ENCODE peak calls at places on chromosomes 11 and 22, in nine cellular contexts. S, T, G, F, M, H, C, W and U are unnamed samples.

GRCh38 chr11:93729129-93729616 is 12.1 kb downstream of the TAF1D start:
- DNase-seq in T (no peak), G (no peak), F (no peak), S (no peak), W (no peak), M (no peak), H (no peak), C (no peak), U (no peak)

GRCh38 chr11:28618426-28618825 is 510.2 kb downstream of the METTL15 start:
- DNase-seq in C (no peak), G (no peak), F (peak), M (peak), H (no peak), W (no peak), T (no peak), S (no peak), U (no peak)

GRCh38 chr11:75656044-75656726 is 12.7 kb downstream of the MAP6 start:
- DNase-seq in T (no peak), F (no peak), C (peak), H (no peak), W (no peak), M (no peak), S (no peak), G (no peak), U (no peak)

GRCh38 chr11:100883860-100884259 is 196.8 kb downstream of the ARHGAP42 start:
- DNase-seq in G (no peak), F (no peak), S (no peak), T (no peak), W (no peak), H (no peak), M (no peak), C (no peak), U (no peak)

GRCh38 chr11:12382451-12382850 is 5.1 kb downstream of the PARVA start:
- DNase-seq in C (no peak), M (peak), F (no peak), T (no peak), H (no peak), S (no peak), G (no peak), W (no peak), U (no peak)

GRCh38 chr11:91872216-91872615 is 352.4 kb upstream of the FAT3 start:
- DNase-seq in F (peak), H (no peak), W (no peak), S (no peak), G (no peak), T (no peak), C (no peak), M (no peak), U (peak)

GRCh38 chr11:112504056-112504455 is 243.4 kb upstream of the PLET1 start:
- DNase-seq in C (no peak), F (no peak), M (peak), W (no peak), T (no peak), G (no peak), S (no peak), H (no peak), U (no peak)

GRCh38 chr22:48885919-48886305 is 941.8 kb downstream of the BRD1 start:
- DNase-seq in T (no peak), H (peak), F (no peak), C (no peak), G (no peak), S (no peak), W (no peak), M (no peak), U (no peak)

GRCh38 chr11:87259731-87260130 is 222.0 kb downstream of the TMEM135 start:
- DNase-seq in S (no peak), C (no peak), W (no peak), H (no peak), G (no peak), M (no peak), F (peak), T (no peak), U (peak)

GRCh38 chr22:42271906-42272305 is 1.5 kb upstream of the TCF20 start:
- DNase-seq in M (no peak), G (no peak), W (no peak), T (peak), F (no peak), S (no peak), C (no peak), H (no peak), U (no peak)

GRCh38 chr11:65719887-65720236 is 736 bp downstream of the RNASEH2C start:
- DNase-seq in T (no peak), F (peak), H (peak), G (no peak), W (peak), S (no peak), M (peak), C (peak), U (no peak)

DNA sequence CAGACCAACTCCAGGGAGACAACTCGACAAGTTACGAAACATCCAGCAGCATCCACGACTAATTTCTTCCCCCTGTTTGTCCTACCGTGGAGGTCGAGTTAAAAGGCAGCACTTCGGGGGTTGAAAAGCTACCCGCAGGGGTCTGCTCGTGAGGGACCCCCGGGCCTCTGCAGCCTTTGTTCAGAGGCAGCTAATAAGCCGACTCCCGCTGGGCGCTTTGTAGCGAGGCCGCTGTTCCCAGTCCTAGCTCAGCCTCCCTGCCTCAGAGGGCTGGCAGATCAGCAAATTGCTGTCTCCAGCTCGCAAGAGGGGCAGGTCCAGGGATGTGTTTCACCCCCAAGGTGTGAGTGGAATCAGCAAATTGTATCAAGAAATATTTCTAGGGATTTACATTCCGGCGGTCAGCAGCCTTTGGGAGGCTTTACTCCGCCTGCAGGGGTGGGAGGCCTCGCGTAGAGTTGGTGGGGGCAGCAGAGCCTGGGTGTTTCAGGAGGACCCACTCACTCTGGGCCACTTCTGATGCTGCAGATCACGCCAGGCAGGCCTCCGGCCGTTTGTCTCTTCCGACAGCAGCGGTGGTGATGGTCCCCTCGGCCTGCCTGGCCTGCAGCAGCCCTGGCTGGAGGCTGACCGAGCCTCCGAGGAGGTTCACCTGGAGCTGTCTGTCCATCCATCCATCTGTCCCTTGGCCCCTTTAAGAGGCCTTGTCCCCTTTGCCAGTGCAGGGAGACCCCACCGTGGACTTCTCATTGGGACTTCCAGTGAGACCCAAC is 21.6 kb upstream of the KCNQ1OT1 start:
- DNase-seq in W (no peak), C (no peak), F (peak), G (no peak), H (no peak), M (no peak), T (no peak), S (no peak), U (no peak)
- H3K4me3 ChIP-seq in W (no peak), C (no peak), F (no peak), G (no peak), H (no peak), M (no peak), T (no peak), S (no peak), U (no peak)

GRCh38 chr11:117668291-117668690 is 128.7 kb downstream of the DSCAML1 start:
- DNase-seq in S (peak), T (no peak), F (no peak), G (no peak), W (no peak), C (no peak), H (no peak), M (no peak), U (no peak)

GRCh38 chr11:117670924-117671323 is 126.1 kb downstream of the DSCAML1 start:
- DNase-seq in T (no peak), M (no peak), C (no peak), W (no peak), G (no peak), S (no peak), H (no peak), F (no peak), U (no peak)

GRCh38 chr11:117669616-117670015 is 127.4 kb downstream of the DSCAML1 start:
- DNase-seq in T (no peak), W (no peak), C (no peak), M (no peak), G (no peak), F (no peak), S (no peak), H (no peak), U (no peak)

GRCh38 chr11:117670443-117670842 is 126.6 kb downstream of the DSCAML1 start:
- DNase-seq in M (no peak), S (peak), H (no peak), F (no peak), T (no peak), W (no peak), G (no peak), C (no peak), U (no peak)

DNA sequence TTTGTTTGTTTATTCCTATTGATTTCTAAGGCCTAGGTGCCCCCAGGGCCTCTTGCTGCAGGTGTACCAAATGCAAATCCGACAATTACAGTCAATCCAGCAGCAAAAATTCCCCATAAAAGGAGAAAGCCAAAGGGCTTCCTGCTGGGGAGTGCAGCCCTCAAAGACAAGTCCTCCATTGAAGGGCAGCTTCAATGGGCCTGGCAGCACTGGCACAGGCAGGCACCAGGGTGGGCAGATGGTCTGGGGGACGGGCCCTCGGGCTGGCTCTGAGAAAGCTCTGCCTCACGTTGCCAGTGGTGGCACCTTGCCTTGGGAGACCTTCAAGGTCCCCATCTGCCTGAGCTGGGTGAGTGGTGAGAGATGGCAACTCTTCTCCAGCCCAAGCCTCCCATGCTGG is 128.0 kb downstream of the DSCAML1 start:
- DNase-seq in F (no peak), C (no peak), M (no peak), H (no peak), T (no peak), S (no peak), W (no peak), G (no peak), U (no peak)
- H3K4me3 ChIP-seq in F (no peak), C (no peak), M (no peak), H (no peak), T (no peak), S (no peak), W (no peak), G (no peak), U (no peak)

GRCh38 chr11:27061078-27061477 is 20.5 kb downstream of the BBOX1 start:
- DNase-seq in W (no peak), S (no peak), T (no peak), H (no peak), G (no peak), F (no peak), M (no peak), C (no peak), U (no peak)

GRCh38 chr11:27052668-27053067 is 12.1 kb downstream of the BBOX1 start:
- DNase-seq in S (no peak), G (no peak), F (no peak), W (no peak), H (no peak), T (no peak), C (no peak), M (no peak), U (peak)

GRCh38 chr11:27059431-27059830 is 18.8 kb downstream of the BBOX1 start:
- DNase-seq in W (no peak), S (no peak), F (no peak), M (no peak), G (no peak), T (no peak), H (no peak), C (no peak), U (no peak)

GRCh38 chr11:27058456-27058855 is 17.8 kb downstream of the BBOX1 start:
- DNase-seq in W (peak), C (no peak), F (no peak), S (no peak), G (no peak), M (peak), H (no peak), T (no peak), U (no peak)

DNA sequence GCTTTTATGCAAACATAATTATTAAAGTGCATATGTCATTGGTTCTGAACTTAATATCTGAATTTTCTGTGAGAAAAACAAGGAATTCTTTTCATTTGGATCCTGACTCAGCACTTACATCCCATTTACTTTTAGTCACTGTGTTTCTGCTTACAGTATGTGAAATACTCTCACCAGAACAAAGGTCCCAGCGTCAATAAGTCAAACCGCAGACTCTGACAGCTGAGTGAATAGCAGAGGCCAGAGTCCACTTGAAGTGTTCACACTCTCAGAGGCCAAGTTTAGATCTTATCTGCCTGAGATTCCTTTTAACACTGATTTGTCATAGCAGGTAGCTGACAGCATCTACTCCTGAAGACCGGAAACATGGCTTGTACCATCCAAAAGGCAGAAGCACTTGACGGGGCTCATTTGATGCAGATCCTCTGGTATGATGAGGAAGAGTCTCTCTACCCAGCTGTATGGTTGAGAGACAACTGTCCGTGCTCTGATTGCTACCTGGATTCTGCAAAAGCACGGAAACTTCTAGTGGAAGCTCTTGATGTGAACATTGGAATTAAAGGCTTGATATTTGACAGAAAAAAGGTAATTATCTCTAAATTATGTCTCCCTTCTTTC is 14.6 kb downstream of the BBOX1 start:
- DNase-seq in W (no peak), M (no peak), F (no peak), T (no peak), G (no peak), C (no peak), S (no peak), H (no peak), U (peak)
- H3K4me3 ChIP-seq in W (no peak), M (no peak), F (no peak), T (no peak), G (no peak), C (no peak), S (no peak), H (no peak), U (no peak)

GRCh38 chr11:67357831-67358555 is 4.6 kb upstream of the POLD4 start:
- DNase-seq in T (no peak), F (no peak), H (no peak), W (no peak), C (no peak), S (no peak), M (peak), G (no peak), U (no peak)

GRCh38 chr11:67355794-67356550 is 2.6 kb upstream of the POLD4 start:
- DNase-seq in G (no peak), H (no peak), S (peak), W (no peak), T (no peak), C (no peak), M (no peak), F (no peak), U (no peak)

GRCh38 chr11:67356551-67356866 is 3.2 kb upstream of the POLD4 start:
- DNase-seq in S (no peak), M (no peak), F (no peak), W (no peak), G (no peak), C (no peak), T (no peak), H (no peak), U (no peak)

GRCh38 chr11:67355023-67355793 is 1.9 kb upstream of the POLD4 start:
- DNase-seq in G (no peak), F (no peak), H (no peak), T (no peak), S (peak), M (peak), W (no peak), C (no peak), U (no peak)

DNA sequence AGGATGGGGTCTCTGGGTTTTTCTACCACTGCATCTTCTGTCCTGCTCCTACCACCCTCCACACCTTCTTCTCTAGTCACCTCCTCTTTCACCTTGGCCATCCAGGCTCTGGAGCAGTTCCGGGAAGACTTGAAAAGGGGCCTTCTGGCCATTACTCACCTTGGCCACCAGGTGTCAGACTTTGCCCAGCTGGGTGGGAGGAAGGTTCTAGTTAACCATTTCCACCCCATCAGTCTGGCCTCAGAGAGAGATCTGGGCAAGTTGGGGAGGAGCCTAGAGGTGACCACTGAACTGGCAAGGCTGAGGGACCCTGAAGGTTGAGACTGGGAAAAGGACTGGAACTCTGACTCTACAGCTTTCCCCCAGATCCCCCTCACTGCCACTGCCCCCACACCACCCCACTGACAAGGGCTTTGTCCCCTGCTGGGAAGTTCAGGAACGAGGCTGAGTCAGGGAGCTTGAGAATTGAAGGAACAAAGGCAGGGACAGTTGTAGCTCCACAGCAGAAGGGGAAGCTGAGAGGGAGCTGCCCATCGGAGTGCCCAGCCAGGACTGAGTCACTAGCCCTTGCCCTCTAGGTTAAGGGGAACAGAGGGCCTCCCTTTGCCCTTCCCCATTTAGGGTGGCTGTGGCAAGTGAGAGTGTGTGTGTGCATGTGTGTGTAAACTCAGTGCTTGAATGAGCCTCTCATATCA is 3.7 kb upstream of the POLD4 start:
- DNase-seq in W (peak), C (peak), M (peak), G (peak), S (peak), H (no peak), T (peak), F (peak), U (peak)
- H3K4me3 ChIP-seq in W (no peak), C (no peak), M (no peak), G (no peak), S (no peak), H (no peak), T (no peak), F (no peak), U (no peak)

GRCh38 chr22:37230673-37231405 is 13.2 kb downstream of the RAC2 start:
- DNase-seq in S (no peak), F (no peak), W (no peak), M (no peak), G (no peak), H (peak), C (peak), T (no peak), U (no peak)

GRCh38 chr22:37228106-37229011 is 15.7 kb downstream of the RAC2 start:
- DNase-seq in W (no peak), S (no peak), G (no peak), T (no peak), H (peak), F (no peak), C (peak), M (peak), U (no peak)

GRCh38 chr22:37231406-37232139 is 12.5 kb downstream of the RAC2 start:
- DNase-seq in S (no peak), C (no peak), F (no peak), G (no peak), M (no peak), W (no peak), T (no peak), H (peak), U (no peak)

GRCh38 chr22:37229012-37229804 is 14.9 kb downstream of the RAC2 start:
- DNase-seq in S (peak), M (peak), T (no peak), C (peak), G (no peak), F (no peak), H (peak), W (peak), U (peak)

DNA sequence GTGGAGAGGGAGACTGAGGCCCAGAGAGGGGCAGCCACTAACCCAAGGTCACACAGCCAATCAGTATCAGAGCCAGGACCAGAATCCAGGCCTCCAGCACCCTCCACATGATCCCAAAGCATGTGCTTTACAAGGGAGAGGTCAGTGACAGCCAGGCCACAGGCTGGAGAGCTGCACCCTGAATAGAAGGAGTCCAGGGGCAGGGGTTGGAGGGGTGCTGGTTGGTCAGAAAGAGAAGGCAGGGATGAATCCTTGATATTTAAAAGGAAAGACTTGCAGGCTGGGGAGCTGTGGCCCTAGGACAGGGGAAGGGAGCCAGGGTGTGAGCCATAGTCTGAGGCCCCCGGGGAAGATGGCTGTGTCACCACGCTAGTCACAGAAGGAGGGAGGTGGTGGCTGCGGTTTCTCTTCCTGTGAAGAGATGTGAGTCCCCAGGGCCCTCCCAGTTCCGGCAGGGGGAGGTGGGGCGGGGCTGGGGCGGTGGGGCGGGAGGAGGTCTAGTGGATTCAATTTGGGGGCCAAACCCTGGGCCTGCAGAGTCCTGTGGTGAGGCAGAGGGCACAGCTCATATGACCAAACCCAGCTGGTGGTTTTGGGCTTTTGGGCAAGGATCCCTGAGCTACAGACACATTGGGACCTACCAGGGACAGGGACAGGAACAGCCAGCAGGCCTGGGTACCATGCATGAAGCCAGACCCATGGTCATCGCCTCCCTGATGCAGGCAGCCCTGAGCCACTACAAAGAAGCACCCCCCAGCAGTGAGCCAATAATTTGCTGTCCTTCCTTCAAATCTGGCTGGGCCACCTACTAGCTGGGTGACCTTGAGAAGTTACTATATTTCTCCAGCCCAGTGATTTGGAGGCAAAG is 14.0 kb downstream of the RAC2 start:
- DNase-seq in C (peak), M (peak), S (no peak), W (peak), G (peak), F (peak), T (peak), H (peak), U (no peak)
- H3K4me3 ChIP-seq in C (no peak), M (no peak), S (no peak), W (no peak), G (no peak), F (no peak), T (no peak), H (no peak), U (no peak)

GRCh38 chr11:61579398-61580291 is 1.2 kb downstream of the SYT7 start:
- DNase-seq in C (no peak), S (peak), F (peak), H (no peak), M (no peak), G (no peak), W (no peak), T (no peak), U (no peak)
- H3K4me3 ChIP-seq in C (no peak), S (peak), F (peak), H (no peak), M (peak), G (no peak), W (peak), T (peak), U (peak)